ENCODE peak calls at places on chromosomes 4 and X, in six cellular contexts. O is Peyer's patch, E is bronchial epithelial cell, F is heart right ventricle, W is thyroid gland, A is cardiac muscle cell. H is an unnamed sample.
A peak's percentile ranks its signal among the peaks of the same experiment; 100 is the strongest.

GRCh38 chr4:24657768-24658617 is 73.6 kb upstream of the DHX15 start:
- DNase-seq in O (no peak), F (peak; percentile 19), W (peak; percentile 69), E (peak; percentile 99), A (peak; percentile 95), H (peak; percentile 27)

GRCh38 chr4:142846105-142846728 is at the start of gene INPP4B:
- DNase-seq in F (peak; percentile 42), O (no peak), A (peak; percentile 64), E (peak; percentile 31), W (peak; percentile 64), H (peak; percentile 63)

GRCh38 chr4:17771284-17771908 is 10.0 kb downstream of the FAM184B start:
- DNase-seq in A (peak; percentile 20), O (no peak), W (no peak), F (no peak), E (peak; percentile 84), H (no peak)

GRCh38 chrX:9339603-9340569 is 125.0 kb upstream of the TBL1X start:
- DNase-seq in A (peak; percentile 50), W (no peak), E (no peak), F (peak; percentile 47), O (peak; percentile 46), H (peak; percentile 49)

GRCh38 chr4:102883278-102883677 is 14.5 kb downstream of the CISD2 start:
- DNase-seq in W (no peak), O (no peak), A (no peak), E (no peak), F (no peak), H (no peak)

GRCh38 chr4:69936566-69936965 is 5.7 kb downstream of the CSN1S1 start:
- DNase-seq in W (no peak), E (peak; percentile 39), F (no peak), A (peak; percentile 51), O (no peak), H (no peak)

GRCh38 chrX:144916785-144917184 is 330.5 kb upstream of the SPANXN1 start:
- DNase-seq in F (no peak), W (no peak), E (no peak), A (no peak), O (no peak), H (no peak)

GRCh38 chr4:101349346-101350064 is 2.2 kb upstream of the PPP3CA start:
- DNase-seq in F (peak; percentile 54), O (no peak), E (peak; percentile 96), W (peak; percentile 88), A (peak; percentile 54), H (no peak)

GRCh38 chr4:36208884-36209473 is 35.3 kb downstream of the ARAP2 start:
- DNase-seq in E (no peak), W (no peak), A (no peak), O (peak; percentile 63), F (no peak), H (no peak)

GRCh38 chr4:123874044-123874443 is 477.4 kb downstream of the SPRY1 start:
- DNase-seq in W (no peak), F (no peak), A (peak; percentile 54), O (no peak), E (no peak), H (no peak)

GRCh38 chr4:88033309-88033708 is 25.9 kb downstream of the PKD2 start:
- DNase-seq in A (peak; percentile 78), F (no peak), E (peak; percentile 66), O (no peak), W (peak; percentile 33), H (peak; percentile 47)

GRCh38 chr4:8250637-8251036 is 18.9 kb upstream of the HTRA3 start:
- DNase-seq in A (no peak), O (no peak), E (no peak), F (no peak), W (no peak), H (no peak)

GRCh38 chr4:20589436-20589835 is 110.8 kb upstream of the PACRGL start:
- DNase-seq in W (no peak), A (no peak), F (no peak), E (no peak), O (no peak), H (no peak)

GRCh38 chr4:29588615-29589014 is 1131.6 kb upstream of the PCDH7 start:
- DNase-seq in A (no peak), E (no peak), F (no peak), O (no peak), W (no peak), H (no peak)

GRCh38 chr4:182207806-182208483 is 35.3 kb upstream of the TENM3 start:
- DNase-seq in W (no peak), E (peak; percentile 62), A (peak; percentile 89), O (no peak), F (no peak), H (no peak)

GRCh38 chr4:122090989-122091388 is 61.1 kb upstream of the BLTP1 start:
- DNase-seq in E (no peak), A (no peak), W (no peak), F (no peak), O (no peak), H (no peak)

GRCh38 chr4:53601251-53601764 is 10.0 kb upstream of the LNX1 start:
- DNase-seq in E (no peak), F (peak; percentile 21), A (peak; percentile 29), O (no peak), W (peak; percentile 59), H (peak; percentile 78)

GRCh38 chrX:25020391-25021131 is 4.8 kb upstream of the ARX start:
- DNase-seq in W (no peak), F (no peak), E (no peak), A (peak; percentile 18), O (no peak), H (peak; percentile 73)

GRCh38 chrX:25721564-25721963 is 416.6 kb upstream of the MAGEB18 start:
- DNase-seq in F (no peak), A (peak; percentile 29), O (no peak), E (no peak), W (no peak), H (peak; percentile 39)

GRCh38 chr4:125365731-125366130 is 51.0 kb downstream of the FAT4 start:
- DNase-seq in W (no peak), A (no peak), F (no peak), O (no peak), E (no peak), H (no peak)

GRCh38 chrX:31117195-31117594 is 45.4 kb upstream of the FTHL17 start:
- DNase-seq in W (no peak), F (no peak), A (no peak), E (no peak), O (no peak), H (no peak)

GRCh38 chrX:24396236-24396929 is 35.9 kb downstream of the SUPT20HL1 start:
- DNase-seq in O (no peak), E (no peak), A (peak; percentile 77), F (no peak), W (peak; percentile 24), H (no peak)

DNA sequence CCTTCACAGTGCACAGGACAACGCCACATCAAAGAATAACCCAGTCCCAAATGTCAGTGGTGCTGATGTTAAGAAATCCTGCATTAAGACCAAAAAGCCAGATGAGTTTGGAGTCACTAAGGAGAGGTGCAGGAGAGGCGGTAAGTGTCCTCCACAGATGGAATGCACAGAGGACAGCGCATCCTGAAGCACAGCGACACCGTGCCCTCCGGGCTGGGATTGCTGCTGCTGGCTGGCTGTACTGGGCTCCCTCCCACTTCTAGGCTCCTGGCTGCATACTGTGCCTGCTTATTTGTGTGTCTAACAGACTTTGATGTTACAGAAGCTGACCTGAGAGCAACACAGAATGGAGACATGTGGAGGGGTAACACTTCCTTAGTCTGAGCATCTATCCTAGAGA is 325.6 kb upstream of the BOD1L1 start:
- DNase-seq in O (no peak), A (no peak), E (no peak), F (no peak), W (no peak), H (no peak)
- TF ChIP-seq CTCF in O (no peak), A (no peak), E (no peak), F (no peak), W (no peak), H (no peak)

DNA sequence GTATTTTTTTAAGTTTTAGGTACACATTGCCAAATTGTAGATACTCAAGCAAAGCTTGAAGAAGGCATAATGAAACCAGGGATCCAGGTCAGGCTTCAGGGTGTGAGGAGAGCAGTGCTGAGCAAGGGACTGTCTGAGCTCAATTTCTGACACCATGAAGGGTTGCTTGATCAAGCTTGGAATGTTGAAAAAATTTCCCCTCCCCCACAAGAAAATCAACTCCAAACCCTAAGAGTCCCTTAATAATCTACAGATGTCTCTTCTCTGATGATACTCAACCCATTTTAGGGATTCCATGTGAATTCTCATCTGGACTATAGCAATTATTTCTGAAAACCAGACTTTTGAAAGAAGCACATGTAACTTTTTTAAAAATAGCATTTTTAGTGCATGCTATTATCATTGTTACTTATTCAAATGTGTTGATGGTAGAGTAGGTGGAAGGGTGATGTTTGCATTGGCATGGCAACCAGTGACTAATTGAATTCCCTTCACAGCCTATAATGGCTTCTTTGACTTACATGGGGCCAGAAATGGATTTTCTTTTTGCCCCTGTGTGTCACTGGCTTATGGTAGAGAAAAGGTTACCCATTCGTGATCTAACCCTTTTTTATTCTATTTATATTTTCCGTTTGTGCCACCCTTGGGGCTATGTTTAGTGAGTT is 252.0 kb downstream of the FBXW7 start:
- DNase-seq in F (no peak), A (no peak), E (peak; percentile 70), W (no peak), O (no peak), H (no peak)
- H3K36me3 ChIP-seq in F (no peaks in the 10 kb centered on the region), A (no peaks in the 10 kb centered on the region), E (no peaks in the 10 kb centered on the region), W (no peaks in the 10 kb centered on the region), O (no peaks in the 10 kb centered on the region), H (no peaks in the 10 kb centered on the region)

GRCh38 chrX:47093860-47094259 is 15.6 kb downstream of the RGN start:
- DNase-seq in O (no peak), E (no peak), A (no peak), F (no peak), W (no peak), H (no peak)

GRCh38 chrX:47097018-47097417 is 18.8 kb downstream of the RGN start:
- DNase-seq in W (no peak), E (no peak), O (no peak), F (no peak), A (no peak), H (no peak)

GRCh38 chrX:47098746-47099145 is 20.5 kb downstream of the RGN start:
- DNase-seq in O (no peak), F (no peak), E (no peak), A (no peak), W (no peak), H (no peak)

GRCh38 chrX:47091149-47091775 is 13.0 kb downstream of the RGN start:
- DNase-seq in O (no peak), W (peak; percentile 8), E (no peak), F (no peak), A (peak; percentile 20), H (no peak)

GRCh38 chrX:47093248-47093647 is 15.0 kb downstream of the RGN start:
- DNase-seq in F (no peak), O (no peak), E (peak; percentile 15), A (peak; percentile 53), W (no peak), H (peak; percentile 64)
- TF ChIP-seq CTCF in F (peak; percentile 53), O (no peak), E (no peak), A (peak; percentile 41), W (no peak), H (peak; percentile 66)

DNA sequence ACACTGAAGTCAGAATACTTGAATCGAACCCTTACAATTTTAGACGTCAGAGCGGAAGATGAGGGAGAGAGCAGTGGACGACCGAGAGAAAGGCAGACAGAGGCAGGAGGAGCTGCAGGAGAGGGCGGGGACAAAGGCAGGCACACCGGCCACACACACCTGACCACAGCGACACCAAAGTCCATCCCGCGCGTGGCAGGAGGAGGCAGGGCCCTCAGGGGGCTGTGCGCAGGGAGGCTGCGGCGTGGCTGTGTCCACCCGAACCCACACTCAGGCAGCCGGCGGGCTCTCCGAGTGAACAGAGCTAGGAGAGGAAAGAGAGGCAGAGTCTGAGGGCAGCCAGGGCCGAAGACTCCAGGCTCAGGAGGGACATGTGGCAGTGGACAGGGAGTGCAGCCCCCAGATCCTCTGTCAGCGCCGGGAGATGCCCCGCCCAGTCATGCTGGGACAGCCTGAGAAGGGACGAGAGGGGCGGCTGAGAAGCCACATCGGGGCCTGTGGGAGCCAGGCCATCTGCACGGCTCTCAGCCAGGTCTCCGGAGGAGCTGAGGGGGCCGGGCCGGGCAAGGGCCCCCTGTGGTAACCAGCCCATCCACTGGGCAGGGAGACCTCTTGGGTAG is 20.1 kb downstream of the GAK start:
- DNase-seq in F (peak; percentile 11), O (no peak), E (no peak), W (no peak), A (no peak), H (no peak)
- H3K36me3 ChIP-seq in F (peaks cover 3% of the 10 kb centered on the region), O (no peaks in the 10 kb centered on the region), E (peaks cover 18% of the 10 kb centered on the region), W (peaks cover 8% of the 10 kb centered on the region), A (no peaks in the 10 kb centered on the region), H (peaks cover 3% of the 10 kb centered on the region)

H was measured in A673.